ENCODE peak calls at places on chromosomes 12 and 14, in five cellular contexts. One of them, this sample, is unnamed.

GRCh38 chr14:95227279-95227860 is 70.0 kb upstream of the DICER1 start:
- DNase-seq in astrocyte of the spinal cord: peak; percentile 85
- DNase-seq in activated B cell treated with CpG ODN at 0.5 μM for 24 hours: no peak
- DNase-seq in RWPE1: no peak
- DNase-seq in HCT116: no peak
- DNase-seq in this sample: no peak

GRCh38 chr12:132009336-132009859 is 59.7 kb downstream of the EP400 start:
- DNase-seq in HCT116: no peak
- DNase-seq in activated B cell treated with CpG ODN at 0.5 μM for 24 hours: no peak
- DNase-seq in RWPE1: no peak
- DNase-seq in astrocyte of the spinal cord: no peak
- DNase-seq in this sample: no peak

GRCh38 chr12:132710062-132710421 is 600 bp upstream of the PGAM5 start:
- DNase-seq in activated B cell treated with CpG ODN at 0.5 μM for 24 hours: no peak
- DNase-seq in HCT116: no peak
- DNase-seq in astrocyte of the spinal cord: no peak
- DNase-seq in RWPE1: no peak
- DNase-seq in this sample: no peak

GRCh38 chr12:87967871-87968270 is 61.3 kb downstream of the C12orf50 start:
- DNase-seq in RWPE1: no peak
- DNase-seq in astrocyte of the spinal cord: no peak
- DNase-seq in HCT116: no peak
- DNase-seq in activated B cell treated with CpG ODN at 0.5 μM for 24 hours: no peak
- DNase-seq in this sample: no peak

GRCh38 chr14:103905861-103906456 is 22.3 kb upstream of the TDRD9 start:
- DNase-seq in RWPE1: no peak
- DNase-seq in HCT116: no peak
- DNase-seq in astrocyte of the spinal cord: no peak
- DNase-seq in activated B cell treated with CpG ODN at 0.5 μM for 24 hours: no peak
- DNase-seq in this sample: no peak

GRCh38 chr12:113259499-113259953 is 38.3 kb downstream of the TPCN1 start:
- DNase-seq in activated B cell treated with CpG ODN at 0.5 μM for 24 hours: no peak
- DNase-seq in astrocyte of the spinal cord: no peak
- DNase-seq in RWPE1: no peak
- DNase-seq in HCT116: no peak
- DNase-seq in this sample: no peak

GRCh38 chr12:46562625-46563228 is 190.2 kb upstream of the SLC38A2 start:
- DNase-seq in RWPE1: no peak
- DNase-seq in activated B cell treated with CpG ODN at 0.5 μM for 24 hours: no peak
- DNase-seq in HCT116: no peak
- DNase-seq in astrocyte of the spinal cord: peak; percentile 86
- DNase-seq in this sample: no peak

GRCh38 chr14:68487805-68488590 is 304.9 kb downstream of the ZFP36L1 start:
- DNase-seq in activated B cell treated with CpG ODN at 0.5 μM for 24 hours: no peak
- DNase-seq in astrocyte of the spinal cord: no peak
- DNase-seq in RWPE1: peak; percentile 51
- DNase-seq in HCT116: no peak
- DNase-seq in this sample: no peak

GRCh38 chr12:227286-227915 is 13.4 kb upstream of the SLC6A12 start:
- DNase-seq in astrocyte of the spinal cord: no peak
- DNase-seq in activated B cell treated with CpG ODN at 0.5 μM for 24 hours: no peak
- DNase-seq in HCT116: no peak
- DNase-seq in RWPE1: no peak
- DNase-seq in this sample: no peak

GRCh38 chr12:122874081-122874480 is 21.8 kb downstream of the VPS37B start:
- DNase-seq in astrocyte of the spinal cord: no peak
- DNase-seq in activated B cell treated with CpG ODN at 0.5 μM for 24 hours: peak; percentile 11
- DNase-seq in RWPE1: no peak
- DNase-seq in HCT116: no peak
- DNase-seq in this sample: no peak

GRCh38 chr12:19620222-19620621 is 180.9 kb downstream of the AEBP2 start:
- DNase-seq in RWPE1: peak; percentile 55
- DNase-seq in activated B cell treated with CpG ODN at 0.5 μM for 24 hours: no peak
- DNase-seq in HCT116: no peak
- DNase-seq in astrocyte of the spinal cord: no peak
- DNase-seq in this sample: no peak

GRCh38 chr14:65940056-65940735 is 527.7 kb downstream of the FUT8 start:
- DNase-seq in astrocyte of the spinal cord: no peak
- DNase-seq in RWPE1: peak; percentile 37
- DNase-seq in HCT116: peak; percentile 39
- DNase-seq in activated B cell treated with CpG ODN at 0.5 μM for 24 hours: no peak
- DNase-seq in this sample: no peak

GRCh38 chr12:56362130-56363059 is at the start of gene APOF:
- DNase-seq in HCT116: no peak
- DNase-seq in activated B cell treated with CpG ODN at 0.5 μM for 24 hours: no peak
- DNase-seq in RWPE1: no peak
- DNase-seq in astrocyte of the spinal cord: no peak
- DNase-seq in this sample: no peak

GRCh38 chr14:23605931-23606585 is 27.5 kb upstream of the JPH4 start:
- DNase-seq in HCT116: no peak
- DNase-seq in activated B cell treated with CpG ODN at 0.5 μM for 24 hours: no peak
- DNase-seq in astrocyte of the spinal cord: no peak
- DNase-seq in RWPE1: no peak
- DNase-seq in this sample: no peak

GRCh38 chr12:48118491-48118890 is 673 bp upstream of the PFKM start:
- DNase-seq in RWPE1: no peak
- DNase-seq in astrocyte of the spinal cord: no peak
- DNase-seq in activated B cell treated with CpG ODN at 0.5 μM for 24 hours: no peak
- DNase-seq in HCT116: no peak
- DNase-seq in this sample: no peak

GRCh38 chr14:91154851-91155625 is 41.2 kb downstream of the DGLUCY start:
- DNase-seq in RWPE1: peak; percentile 34
- DNase-seq in astrocyte of the spinal cord: peak; percentile 63
- DNase-seq in HCT116: peak; percentile 29
- DNase-seq in activated B cell treated with CpG ODN at 0.5 μM for 24 hours: no peak
- DNase-seq in this sample: peak; percentile 63

GRCh38 chr12:32697445-32697844 is 18.3 kb downstream of the DNM1L start:
- DNase-seq in astrocyte of the spinal cord: no peak
- DNase-seq in HCT116: no peak
- DNase-seq in RWPE1: no peak
- DNase-seq in activated B cell treated with CpG ODN at 0.5 μM for 24 hours: no peak
- DNase-seq in this sample: no peak

GRCh38 chr12:104603545-104603973 is 146.8 kb downstream of the CHST11 start:
- DNase-seq in astrocyte of the spinal cord: no peak
- DNase-seq in activated B cell treated with CpG ODN at 0.5 μM for 24 hours: no peak
- DNase-seq in HCT116: peak; percentile 74
- DNase-seq in RWPE1: peak; percentile 45
- DNase-seq in this sample: no peak

GRCh38 chr12:30985814-30986452 is 59.4 kb downstream of the TSPAN11 start:
- DNase-seq in HCT116: peak; percentile 27
- DNase-seq in astrocyte of the spinal cord: peak; percentile 61
- DNase-seq in activated B cell treated with CpG ODN at 0.5 μM for 24 hours: no peak
- DNase-seq in RWPE1: peak; percentile 66
- DNase-seq in this sample: no peak

GRCh38 chr12:57491393-57492280 is 3.8 kb downstream of the MARS1 start:
- DNase-seq in RWPE1: no peak
- DNase-seq in astrocyte of the spinal cord: no peak
- DNase-seq in HCT116: no peak
- DNase-seq in activated B cell treated with CpG ODN at 0.5 μM for 24 hours: no peak
- DNase-seq in this sample: no peak
- TF ChIP-seq CTCF in RWPE1: no peak
- TF ChIP-seq CTCF in astrocyte of the spinal cord: peak; percentile 9
- TF ChIP-seq CTCF in HCT116: peak; percentile 27
- TF ChIP-seq CTCF in activated B cell treated with CpG ODN at 0.5 μM for 24 hours: no peak
- TF ChIP-seq CTCF in this sample: no peak

GRCh38 chr12:29322157-29322556 is 58.8 kb downstream of the ERGIC2 start:
- DNase-seq in astrocyte of the spinal cord: no peak
- DNase-seq in HCT116: no peak
- DNase-seq in RWPE1: no peak
- DNase-seq in activated B cell treated with CpG ODN at 0.5 μM for 24 hours: no peak
- DNase-seq in this sample: no peak

GRCh38 chr12:29314421-29314820 is 66.6 kb downstream of the ERGIC2 start:
- DNase-seq in astrocyte of the spinal cord: no peak
- DNase-seq in activated B cell treated with CpG ODN at 0.5 μM for 24 hours: no peak
- DNase-seq in RWPE1: no peak
- DNase-seq in HCT116: no peak
- DNase-seq in this sample: no peak

GRCh38 chr12:29316772-29317171 is 64.2 kb downstream of the ERGIC2 start:
- DNase-seq in HCT116: no peak
- DNase-seq in RWPE1: no peak
- DNase-seq in astrocyte of the spinal cord: peak; percentile 84
- DNase-seq in activated B cell treated with CpG ODN at 0.5 μM for 24 hours: no peak
- DNase-seq in this sample: no peak

GRCh38 chr12:29320295-29321090 is 60.5 kb downstream of the ERGIC2 start:
- DNase-seq in activated B cell treated with CpG ODN at 0.5 μM for 24 hours: no peak
- DNase-seq in RWPE1: peak; percentile 51
- DNase-seq in HCT116: no peak
- DNase-seq in astrocyte of the spinal cord: peak; percentile 89
- DNase-seq in this sample: no peak

DNA sequence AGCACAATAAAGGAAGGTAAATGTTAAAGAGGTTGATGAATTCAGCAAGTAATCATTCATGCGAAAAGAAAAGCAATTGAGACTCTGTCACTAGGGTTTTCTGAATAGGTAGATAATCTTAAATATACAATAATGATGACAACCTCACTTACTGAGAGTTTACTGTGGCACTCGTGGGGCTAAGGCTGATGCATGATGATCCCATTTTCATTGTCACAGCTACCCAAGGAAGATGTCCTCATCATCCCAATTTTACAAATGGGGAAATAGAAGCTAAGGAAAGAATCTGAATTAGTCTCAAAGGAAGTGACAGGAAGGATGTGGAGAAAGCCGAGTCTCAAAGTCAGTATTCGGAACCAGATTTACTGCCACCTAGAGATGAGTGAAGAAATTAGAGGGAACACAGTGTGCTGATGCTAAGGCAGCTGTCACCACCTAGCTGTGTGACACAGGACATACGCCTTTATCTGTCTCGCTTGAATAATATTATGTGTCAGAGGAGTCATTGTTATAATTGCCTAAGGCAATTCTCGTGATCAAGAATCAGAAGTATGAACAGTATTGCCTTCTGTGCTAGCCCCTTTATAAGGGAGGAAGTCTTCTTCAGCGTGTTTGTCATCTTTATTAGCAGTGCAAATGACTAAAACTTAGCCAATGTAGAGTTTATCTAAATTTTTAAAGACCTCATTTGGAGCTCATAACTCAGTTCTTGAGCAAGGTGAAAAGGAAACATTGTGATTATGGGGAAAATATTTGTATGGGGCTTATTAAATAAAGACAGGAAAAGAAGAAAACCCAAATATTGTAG is 63.2 kb downstream of the ERGIC2 start:
- DNase-seq in astrocyte of the spinal cord: peak; percentile 36
- DNase-seq in activated B cell treated with CpG ODN at 0.5 μM for 24 hours: no peak
- DNase-seq in RWPE1: peak; percentile 36
- DNase-seq in HCT116: peak; percentile 54
- DNase-seq in this sample: peak; percentile 15
- TF ChIP-seq CTCF in astrocyte of the spinal cord: peak; percentile 65
- TF ChIP-seq CTCF in activated B cell treated with CpG ODN at 0.5 μM for 24 hours: no peak
- TF ChIP-seq CTCF in RWPE1: peak; percentile 20
- TF ChIP-seq CTCF in HCT116: peak; percentile 80
- TF ChIP-seq CTCF in this sample: peak; percentile 71

GRCh38 chr12:110339184-110339952 is 58.3 kb downstream of the ATP2A2 start:
- DNase-seq in RWPE1: no peak
- DNase-seq in HCT116: no peak
- DNase-seq in astrocyte of the spinal cord: no peak
- DNase-seq in activated B cell treated with CpG ODN at 0.5 μM for 24 hours: no peak
- DNase-seq in this sample: no peak

GRCh38 chr12:110337912-110338710 is 57.1 kb downstream of the ATP2A2 start:
- DNase-seq in HCT116: no peak
- DNase-seq in activated B cell treated with CpG ODN at 0.5 μM for 24 hours: no peak
- DNase-seq in astrocyte of the spinal cord: no peak
- DNase-seq in RWPE1: no peak
- DNase-seq in this sample: no peak

GRCh38 chr12:110340706-110341105 is 59.7 kb downstream of the ATP2A2 start:
- DNase-seq in activated B cell treated with CpG ODN at 0.5 μM for 24 hours: no peak
- DNase-seq in HCT116: no peak
- DNase-seq in RWPE1: peak; percentile 87
- DNase-seq in astrocyte of the spinal cord: no peak
- DNase-seq in this sample: no peak

GRCh38 chr12:110335481-110336045 is 54.5 kb downstream of the ATP2A2 start:
- DNase-seq in HCT116: no peak
- DNase-seq in activated B cell treated with CpG ODN at 0.5 μM for 24 hours: no peak
- DNase-seq in RWPE1: no peak
- DNase-seq in astrocyte of the spinal cord: no peak
- DNase-seq in this sample: no peak

GRCh38 chr12:110338754-110339153 is 57.7 kb downstream of the ATP2A2 start:
- DNase-seq in HCT116: peak; percentile 7
- DNase-seq in astrocyte of the spinal cord: no peak
- DNase-seq in activated B cell treated with CpG ODN at 0.5 μM for 24 hours: no peak
- DNase-seq in RWPE1: no peak
- DNase-seq in this sample: no peak
- TF ChIP-seq CTCF in HCT116: no peak
- TF ChIP-seq CTCF in astrocyte of the spinal cord: no peak
- TF ChIP-seq CTCF in activated B cell treated with CpG ODN at 0.5 μM for 24 hours: no peak
- TF ChIP-seq CTCF in RWPE1: no peak
- TF ChIP-seq CTCF in this sample: no peak

DNA sequence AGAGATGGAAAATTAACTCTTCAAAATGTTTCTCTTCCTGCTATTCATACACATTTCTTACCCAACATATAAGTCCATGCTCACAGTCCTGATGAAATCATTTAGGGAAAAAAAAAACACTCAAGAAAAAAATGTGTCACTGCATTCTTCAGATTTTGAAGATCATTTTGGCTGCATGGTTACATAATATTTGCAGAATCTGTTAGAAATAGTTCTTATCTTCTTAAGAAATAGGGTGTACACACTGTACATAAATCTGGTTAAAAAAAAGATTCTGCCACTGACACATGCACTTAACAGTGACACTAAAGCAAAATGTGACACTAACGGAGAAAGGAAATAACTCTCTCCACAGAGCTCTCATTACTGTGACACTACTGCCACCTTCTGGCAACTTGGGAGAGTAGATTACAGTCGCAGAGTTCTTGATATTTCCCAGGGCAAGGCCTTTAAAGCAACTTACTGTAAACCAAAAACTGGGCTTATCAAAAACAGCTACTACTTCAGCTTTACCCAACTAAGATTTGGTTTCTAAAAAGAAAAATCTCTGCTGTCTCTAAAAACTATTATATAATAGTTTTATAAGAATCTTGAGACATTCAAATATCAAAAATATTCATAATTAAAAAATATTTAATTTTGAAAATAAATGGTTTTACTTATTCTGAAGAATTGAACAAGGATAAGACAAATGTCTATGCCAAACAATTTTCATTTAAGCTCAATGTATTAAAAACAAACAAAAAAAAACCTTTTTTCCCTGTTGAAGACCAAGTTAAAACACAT is 65.0 kb downstream of the SETD3 start:
- DNase-seq in activated B cell treated with CpG ODN at 0.5 μM for 24 hours: no peak
- DNase-seq in astrocyte of the spinal cord: peak; percentile 83
- DNase-seq in RWPE1: peak; percentile 63
- DNase-seq in HCT116: peak; percentile 69
- DNase-seq in this sample: peak; percentile 46
- TF ChIP-seq CTCF in activated B cell treated with CpG ODN at 0.5 μM for 24 hours: no peak
- TF ChIP-seq CTCF in astrocyte of the spinal cord: peak; percentile 84
- TF ChIP-seq CTCF in RWPE1: peak; percentile 82
- TF ChIP-seq CTCF in HCT116: peak; percentile 71
- TF ChIP-seq CTCF in this sample: peak; percentile 97

This sample was measured in natural killer cell.